ENCODE peak calls at places on chromosome 4, in ten cellular contexts. W is cardiac muscle cell, F is OCI-LY7, G is nephron progenitor cell, J is MCF 10A, Y is epithelial cell of esophagus, B is suprapubic skin, O is Calu3, V is astrocyte of the cerebellum, Q is RWPE1. E is an unnamed sample.
A peak's percentile ranks its signal among the peaks of the same experiment; 100 is the strongest.

GRCh38 chr4:168832746-168833575 is 177.1 kb downstream of the CBR4 start:
- DNase-seq in W (no peak), F (no peak), G (peak; percentile 73), J (peak; percentile 50), Y (peak; percentile 75), B (peak; percentile 83), O (peak; percentile 17), V (no peak), Q (peak; percentile 59), E (peak; percentile 46)

GRCh38 chr4:4490041-4490440 is 51.8 kb downstream of the STX18 start:
- DNase-seq in W (peak; percentile 41), F (no peak), G (no peak), J (no peak), Y (no peak), B (no peak), O (no peak), V (no peak), Q (no peak), E (no peak)

GRCh38 chr4:142846729-142847606 is 867 bp upstream of the INPP4B start:
- DNase-seq in W (peak; percentile 30), F (peak; percentile 7), G (peak; percentile 45), J (peak; percentile 79), Y (peak; percentile 76), B (no peak), O (peak; percentile 74), V (no peak), Q (peak; percentile 57), E (peak; percentile 9)

GRCh38 chr4:37977471-37978452 is 17.6 kb downstream of the PTTG2 start:
- DNase-seq in W (peak; percentile 75), F (peak; percentile 85), G (peak; percentile 49), J (peak; percentile 57), Y (peak; percentile 36), B (peak; percentile 88), O (peak; percentile 59), V (no peak), Q (peak; percentile 33), E (peak; percentile 42)

GRCh38 chr4:179145746-179146530 is 1703.7 kb upstream of the AGA start:
- DNase-seq in W (no peak), F (no peak), G (no peak), J (no peak), Y (peak; percentile 44), B (no peak), O (no peak), V (peak; percentile 65), Q (no peak), E (no peak)

GRCh38 chr4:163493643-163494359 is 689 bp upstream of the TMA16 start:
- DNase-seq in W (no peak), F (peak; percentile 78), G (no peak), J (peak; percentile 9), Y (no peak), B (no peak), O (peak; percentile 4), V (no peak), Q (no peak), E (no peak)

GRCh38 chr4:47334597-47335185 is 128.8 kb downstream of the COMMD8 start:
- DNase-seq in W (no peak), F (no peak), G (no peak), J (peak; percentile 46), Y (peak; percentile 50), B (no peak), O (no peak), V (no peak), Q (peak; percentile 32), E (no peak)

GRCh38 chr4:25060586-25061340 is 30.0 kb upstream of the LGI2 start:
- DNase-seq in W (peak; percentile 71), F (no peak), G (no peak), J (no peak), Y (no peak), B (no peak), O (no peak), V (no peak), Q (no peak), E (no peak)

GRCh38 chr4:138310991-138311390 is 68.8 kb upstream of the SLC7A11 start:
- DNase-seq in W (peak; percentile 48), F (no peak), G (no peak), J (peak; percentile 22), Y (peak; percentile 66), B (no peak), O (no peak), V (peak; percentile 72), Q (peak; percentile 25), E (no peak)

GRCh38 chr4:166174717-166175510 is 301.9 kb downstream of the TLL1 start:
- DNase-seq in W (peak; percentile 37), F (no peak), G (no peak), J (peak; percentile 31), Y (peak; percentile 61), B (no peak), O (no peak), V (no peak), Q (no peak), E (no peak)

GRCh38 chr4:78653655-78654054 is 102.1 kb downstream of the ANXA3 start:
- DNase-seq in W (no peak), F (peak; percentile 38), G (no peak), J (peak; percentile 26), Y (peak; percentile 31), B (no peak), O (no peak), V (no peak), Q (no peak), E (no peak)

GRCh38 chr4:156800463-156800862 is 171.1 kb downstream of the PDGFC start:
- DNase-seq in W (no peak), F (no peak), G (no peak), J (no peak), Y (no peak), B (no peak), O (no peak), V (no peak), Q (no peak), E (no peak)
- TF ChIP-seq CTCF in W (no peak), F (no peak), G (no peak), J (peak; percentile 17), Y (peak; percentile 3), B (no peak), O (no peak), V (no peak), Q (no peak), E (peak; percentile 48)

DNA sequence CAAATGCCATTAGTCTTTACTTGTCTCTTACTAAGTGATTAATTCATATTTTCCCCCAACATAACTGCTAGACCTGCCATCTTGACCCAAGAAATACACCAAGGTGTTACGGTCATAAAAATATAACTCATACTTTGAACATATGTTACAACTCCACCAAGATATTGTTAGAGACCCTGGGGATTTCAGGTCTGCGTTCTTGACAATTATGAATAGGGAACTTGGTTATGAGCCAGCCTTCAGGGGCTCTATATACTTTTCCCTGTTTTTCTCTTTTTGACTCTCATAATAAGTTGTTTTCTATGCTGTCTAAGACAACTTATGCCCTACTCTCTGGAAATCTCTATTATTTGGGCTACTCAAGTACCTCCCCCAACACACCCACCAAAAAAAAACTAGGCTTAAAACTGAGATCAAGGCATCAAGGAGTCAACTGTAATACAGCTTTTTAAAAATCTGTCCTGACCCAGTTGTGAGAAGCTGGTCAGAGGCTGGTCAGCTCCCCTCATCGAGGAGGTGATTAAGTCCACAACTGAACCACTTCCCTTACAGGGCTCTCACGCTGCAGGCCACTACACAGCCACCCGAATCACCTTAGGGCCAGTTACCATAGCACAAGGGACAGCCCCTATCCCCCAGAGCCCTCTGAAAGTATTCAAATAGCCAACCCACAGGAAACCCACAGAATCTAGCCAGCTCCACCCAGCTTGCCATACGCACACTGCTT is 10.5 kb upstream of the TLR3 start:
- DNase-seq in W (no peak), F (no peak), G (no peak), J (no peak), Y (no peak), B (no peak), O (no peak), V (no peak), Q (no peak), E (no peak)
- TF ChIP-seq CTCF in W (no peak), F (no peak), G (no peak), J (no peak), Y (no peak), B (no peak), O (no peak), V (no peak), Q (no peak), E (no peak)

DNA sequence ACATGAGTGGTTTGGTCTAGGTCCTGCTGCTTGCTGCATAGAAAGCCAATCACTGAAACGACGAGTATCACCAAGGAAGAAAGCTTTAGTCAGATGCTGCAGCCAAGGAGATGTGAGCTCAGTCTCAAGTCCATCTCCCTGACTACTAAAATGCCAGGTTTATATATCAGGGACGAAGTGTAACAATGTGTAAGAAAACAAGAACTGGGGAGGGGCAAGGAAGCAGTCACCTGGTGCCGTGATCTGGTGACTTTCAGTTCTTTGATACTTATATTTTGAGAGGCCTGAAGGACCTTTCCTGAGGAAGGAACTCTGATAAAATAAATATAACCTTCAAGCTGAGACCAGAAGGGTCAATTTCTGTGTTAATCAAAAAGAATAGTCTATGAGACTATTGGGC is 19.6 kb upstream of the ABRAXAS1 start:
- DNase-seq in W (no peak), F (no peak), G (no peak), J (no peak), Y (no peak), B (no peak), O (no peak), V (no peak), Q (no peak), E (no peak)
- TF ChIP-seq CTCF in W (no peak), F (no peak), G (no peak), J (no peak), Y (no peak), B (no peak), O (no peak), V (no peak), Q (no peak), E (no peak)

DNA sequence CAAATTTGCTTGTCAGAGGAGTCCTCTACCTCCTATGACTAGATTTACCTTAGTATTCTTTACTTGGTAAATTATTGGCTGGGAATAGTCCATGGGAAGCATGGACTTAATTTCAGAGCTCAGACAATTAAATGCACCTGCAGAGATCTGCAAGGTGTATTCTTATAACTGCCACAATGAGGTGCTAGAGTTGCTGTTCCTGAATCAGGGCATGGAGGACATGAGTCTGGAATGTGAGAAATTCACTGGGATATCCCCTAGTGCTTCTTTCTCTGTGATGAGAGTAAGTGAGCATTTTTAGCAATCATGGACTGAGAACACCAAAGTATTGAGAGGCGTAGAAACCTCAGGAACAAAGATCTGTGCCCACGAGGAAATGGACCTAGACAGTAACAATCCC is 32.9 kb upstream of the GRID2 start:
- DNase-seq in W (peak; percentile 6), F (no peak), G (no peak), J (peak; percentile 5), Y (peak; percentile 3), B (no peak), O (no peak), V (no peak), Q (no peak), E (no peak)
- TF ChIP-seq CTCF in W (no peak), F (no peak), G (peak; percentile 25), J (no peak), Y (peak; percentile 11), B (no peak), O (no peak), V (peak; percentile 6), Q (no peak), E (no peak)

DNA sequence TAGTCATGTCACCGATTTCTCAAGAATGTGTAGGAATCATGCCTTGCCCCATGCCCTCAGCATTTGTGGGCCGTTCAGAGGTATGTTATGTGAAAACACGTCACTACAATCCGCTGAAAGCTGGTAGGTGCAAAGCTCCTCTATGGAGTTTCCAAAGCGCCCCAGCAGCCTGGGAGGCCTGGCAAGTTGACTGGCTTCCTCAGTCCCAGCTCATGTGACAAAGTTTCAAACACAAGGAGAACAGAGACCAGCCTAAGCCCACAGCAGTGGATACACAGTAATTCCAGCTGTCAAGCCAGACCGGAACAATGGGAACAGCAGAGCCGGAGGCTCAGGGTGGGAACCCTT is 33.5 kb downstream of the NAT8L start:
- DNase-seq in W (no peak), F (no peak), G (no peak), J (no peak), Y (no peak), B (no peak), O (no peak), V (no peak), Q (no peak), E (no peak)
- TF ChIP-seq CTCF in W (no peak), F (no peak), G (no peak), J (no peak), Y (no peak), B (no peak), O (no peak), V (no peak), Q (no peak), E (no peak)